ENCODE peak calls at places on chromosomes 7 and 10, in nine cellular contexts. Z is endodermal cell, L is psoas muscle, P is cardiac muscle cell, I is dorsolateral prefrontal cortex, A is AG04450, X is brain microvascular endothelial cell, D is body of pancreas, S is suprapubic skin. F is an unnamed sample.
A peak's percentile ranks its signal among the peaks of the same experiment; 100 is the strongest.

GRCh38 chr10:30111340-30111980 is 52.1 kb upstream of the JCAD start:
- DNase-seq in Z (no peak), L (no peak), P (peak; percentile 92), I (no peak), A (peak; percentile 58), X (peak; percentile 46), D (no peak), S (no peak), F (no peak)

GRCh38 chr10:125878957-125879835 is 1.9 kb downstream of the DHX32 start:
- DNase-seq in Z (no peak), L (no peak), P (peak; percentile 76), I (no peak), A (peak; percentile 80), X (peak; percentile 88), D (peak; percentile 39), S (no peak), F (no peak)

GRCh38 chr7:112550468-112551060 is 69.8 kb downstream of the LSMEM1 start:
- DNase-seq in Z (peak; percentile 63), L (no peak), P (peak; percentile 80), I (no peak), A (peak; percentile 24), X (peak; percentile 62), D (peak; percentile 18), S (no peak), F (no peak)

GRCh38 chr7:45082831-45083331 is 5.9 kb downstream of the NACAD start:
- DNase-seq in Z (no peak), L (peak; percentile 51), P (no peak), I (no peak), A (no peak), X (no peak), D (no peak), S (no peak), F (no peak)

GRCh38 chr7:124662372-124662771 is 103.2 kb downstream of the GPR37 start:
- DNase-seq in Z (no peak), L (no peak), P (no peak), I (no peak), A (no peak), X (no peak), D (no peak), S (no peak), F (no peak)

GRCh38 chr7:13031481-13031880 is 344.0 kb downstream of the ARL4A start:
- DNase-seq in Z (no peak), L (no peak), P (no peak), I (no peak), A (no peak), X (no peak), D (no peak), S (no peak), F (no peak)

GRCh38 chr10:28594401-28594800 is 61.5 kb downstream of the WAC start:
- DNase-seq in Z (no peak), L (no peak), P (no peak), I (no peak), A (no peak), X (no peak), D (no peak), S (no peak), F (no peak)

GRCh38 chr10:14645239-14645960 is 129.3 kb downstream of the FAM107B start:
- DNase-seq in Z (no peak), L (no peak), P (no peak), I (no peak), A (no peak), X (no peak), D (no peak), S (no peak), F (no peak)

GRCh38 chr7:151552352-151553028 is 32.8 kb upstream of the RHEB start:
- DNase-seq in Z (no peak), L (no peak), P (no peak), I (no peak), A (no peak), X (no peak), D (peak; percentile 81), S (no peak), F (no peak)

GRCh38 chr7:94303736-94304135 is 91.0 kb upstream of the COL1A2 start:
- DNase-seq in Z (no peak), L (no peak), P (peak; percentile 87), I (no peak), A (peak; percentile 62), X (peak; percentile 68), D (no peak), S (no peak), F (no peak)

GRCh38 chr7:35723011-35723410 is 28.1 kb upstream of the HERPUD2 start:
- DNase-seq in Z (no peak), L (no peak), P (no peak), I (no peak), A (no peak), X (peak; percentile 56), D (no peak), S (no peak), F (no peak)

GRCh38 chr7:153386581-153386980 is 627.0 kb downstream of the ACTR3B start:
- DNase-seq in Z (peak; percentile 17), L (no peak), P (no peak), I (no peak), A (no peak), X (no peak), D (no peak), S (no peak), F (no peak)

GRCh38 chr7:141674201-141674671 is 27.7 kb downstream of the DENND11 start:
- DNase-seq in Z (peak; percentile 71), L (no peak), P (peak; percentile 64), I (no peak), A (no peak), X (peak; percentile 48), D (no peak), S (no peak), F (no peak)

GRCh38 chr7:46229409-46229808 is 308.3 kb upstream of the IGFBP3 start:
- DNase-seq in Z (peak; percentile 7), L (no peak), P (peak; percentile 69), I (no peak), A (peak; percentile 59), X (peak; percentile 89), D (no peak), S (no peak), F (no peak)

GRCh38 chr7:153381275-153382119 is 621.9 kb downstream of the ACTR3B start:
- DNase-seq in Z (peak; percentile 89), L (peak; percentile 51), P (no peak), I (peak; percentile 24), A (no peak), X (no peak), D (peak; percentile 44), S (no peak), F (no peak)

GRCh38 chr7:16646427-16647081 is 573 bp downstream of the BZW2 start:
- DNase-seq in Z (no peak), L (no peak), P (peak; percentile 24), I (no peak), A (no peak), X (no peak), D (peak; percentile 34), S (no peak), F (no peak)

GRCh38 chr7:80318081-80318480 is 183.4 kb downstream of the GNAI1 start:
- DNase-seq in Z (peak; percentile 67), L (no peak), P (no peak), I (no peak), A (no peak), X (no peak), D (no peak), S (no peak), F (no peak)

GRCh38 chr7:95089916-95090315 is 182.5 kb downstream of the PPP1R9A start:
- DNase-seq in Z (no peak), L (no peak), P (no peak), I (no peak), A (no peak), X (no peak), D (no peak), S (no peak), F (no peak)

GRCh38 chr10:19922236-19922963 is 106.2 kb downstream of the PLXDC2 start:
- DNase-seq in Z (no peak), L (no peak), P (peak; percentile 87), I (no peak), A (peak; percentile 32), X (peak; percentile 83), D (peak; percentile 16), S (no peak), F (no peak)

GRCh38 chr10:123808873-123809272 is 82.7 kb downstream of the CPXM2 start:
- DNase-seq in Z (no peak), L (no peak), P (peak; percentile 83), I (no peak), A (no peak), X (peak; percentile 44), D (no peak), S (no peak), F (no peak)

GRCh38 chr10:79316671-79317431 is 30.4 kb upstream of the PPIF start:
- DNase-seq in Z (no peak), L (peak; percentile 49), P (no peak), I (no peak), A (no peak), X (no peak), D (no peak), S (no peak), F (no peak)
- TF ChIP-seq CTCF in Z (peak; percentile 41), L (no peak), P (peak; percentile 12), I (no peak), A (no peak), X (peak; percentile 20), D (no peak), S (no peak), F (no peak)

GRCh38 chr10:1571587-1572237 is 165.6 kb downstream of the ADARB2 start:
- DNase-seq in Z (no peak), L (no peak), P (no peak), I (no peak), A (no peak), X (no peak), D (no peak), S (no peak), F (no peak)
- TF ChIP-seq CTCF in Z (no peak), L (no peak), P (no peak), I (no peak), A (no peak), X (no peak), D (no peak), S (no peak), F (no peak)

DNA sequence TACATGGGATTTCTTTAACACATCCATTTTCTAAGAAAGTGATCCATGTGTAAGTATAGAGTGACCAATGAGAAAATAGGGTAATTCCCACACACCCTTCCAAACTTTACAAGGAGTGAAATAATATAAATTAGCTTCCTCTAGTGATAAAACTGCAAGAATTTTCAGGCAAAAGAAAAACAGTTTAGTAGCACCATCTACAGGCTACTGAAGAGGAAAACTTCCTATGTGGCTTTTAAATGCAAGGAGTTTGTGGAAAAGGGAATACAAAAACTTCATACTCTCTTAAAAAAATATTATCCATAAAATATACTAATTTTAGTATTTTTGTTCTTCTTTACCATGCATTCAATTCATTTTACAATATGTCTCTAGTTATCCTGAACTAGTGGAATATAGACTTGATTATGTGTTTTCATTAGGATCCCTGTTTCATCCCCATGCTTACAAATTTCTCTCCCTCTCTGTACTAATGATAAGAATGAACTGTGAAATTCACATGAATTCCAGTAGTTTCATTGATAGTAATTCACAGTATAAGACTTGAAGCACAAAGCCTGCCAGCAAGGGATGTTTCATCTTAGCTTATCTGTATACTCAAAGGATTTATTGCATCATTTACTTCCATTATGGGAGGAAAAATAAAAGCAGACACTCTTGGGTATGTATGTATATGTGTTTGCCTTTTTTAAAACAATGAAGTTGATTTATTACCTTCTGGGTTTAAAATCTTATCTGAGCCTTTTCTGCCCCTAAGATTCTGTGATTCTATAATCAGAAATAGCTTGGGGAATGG is 442.9 kb downstream of the AUTS2 start:
- DNase-seq in Z (no peak), L (no peak), P (peak; percentile 70), I (no peak), A (no peak), X (no peak), D (no peak), S (no peak), F (no peak)
- TF ChIP-seq CTCF in Z (peak; percentile 74), L (peak; percentile 55), P (peak; percentile 46), I (peak; percentile 53), A (peak; percentile 9), X (peak; percentile 14), D (peak; percentile 43), S (no peak), F (peak; percentile 59)

GRCh38 chr10:88117869-88118632 is 254.6 kb downstream of the PTEN start:
- DNase-seq in Z (peak; percentile 67), L (no peak), P (no peak), I (no peak), A (no peak), X (no peak), D (peak; percentile 23), S (no peak), F (no peak)
- TF ChIP-seq CTCF in Z (peak; percentile 71), L (peak; percentile 9), P (peak; percentile 16), I (no peak), A (no peak), X (peak; percentile 48), D (peak; percentile 29), S (no peak), F (peak; percentile 23)

F was measured in progenitor cell of endocrine pancreas.